ENCODE peak calls at places on chromosomes 7 and 10, in six cellular contexts. One of them, this sample, is unnamed. For H3K4me1, the result is how much of the 10 kb centered on the place peaks cover.

GRCh38 chr10:127755758-127756157 is 18.8 kb downstream of the FOXI2 start:
- DNase-seq in H9: no peak
- DNase-seq in gastrocnemius medialis: no peak
- DNase-seq in heart left ventricle: no peak
- DNase-seq in OCI-LY7: no peak
- DNase-seq in HCT116: no peak
- DNase-seq in this sample: no peak

GRCh38 chr10:75018873-75019272 is 92.6 kb upstream of the SAMD8 start:
- DNase-seq in heart left ventricle: no peak
- DNase-seq in H9: no peak
- DNase-seq in HCT116: no peak
- DNase-seq in gastrocnemius medialis: no peak
- DNase-seq in OCI-LY7: no peak
- DNase-seq in this sample: no peak

GRCh38 chr7:50730459-50731400 is 52.0 kb downstream of the GRB10 start:
- DNase-seq in H9: no peak
- DNase-seq in OCI-LY7: no peak
- DNase-seq in gastrocnemius medialis: no peak
- DNase-seq in HCT116: no peak
- DNase-seq in heart left ventricle: no peak
- DNase-seq in this sample: no peak

GRCh38 chr10:119497243-119497642 is 45.3 kb downstream of the RGS10 start:
- DNase-seq in gastrocnemius medialis: no peak
- DNase-seq in heart left ventricle: no peak
- DNase-seq in HCT116: no peak
- DNase-seq in OCI-LY7: no peak
- DNase-seq in H9: no peak
- DNase-seq in this sample: no peak

GRCh38 chr7:5470721-5471311 is 47.2 kb upstream of the TNRC18 start:
- DNase-seq in H9: no peak
- DNase-seq in heart left ventricle: peak
- DNase-seq in OCI-LY7: no peak
- DNase-seq in HCT116: no peak
- DNase-seq in gastrocnemius medialis: no peak
- DNase-seq in this sample: no peak

GRCh38 chr10:3166496-3167290 is 5.9 kb downstream of the PITRM1 start:
- DNase-seq in gastrocnemius medialis: no peak
- DNase-seq in H9: no peak
- DNase-seq in OCI-LY7: no peak
- DNase-seq in heart left ventricle: no peak
- DNase-seq in HCT116: no peak
- DNase-seq in this sample: no peak

GRCh38 chr7:151438864-151439601 is 908 bp downstream of the CRYGN start:
- DNase-seq in gastrocnemius medialis: no peak
- DNase-seq in H9: no peak
- DNase-seq in HCT116: no peak
- DNase-seq in heart left ventricle: no peak
- DNase-seq in OCI-LY7: no peak
- DNase-seq in this sample: no peak

GRCh38 chr10:128011059-128011979 is 104.4 kb downstream of the PTPRE start:
- DNase-seq in gastrocnemius medialis: peak
- DNase-seq in HCT116: peak
- DNase-seq in H9: peak
- DNase-seq in OCI-LY7: peak
- DNase-seq in heart left ventricle: peak
- DNase-seq in this sample: peak

GRCh38 chr10:97520978-97521761 is 22.4 kb downstream of the UBTD1 start:
- DNase-seq in HCT116: no peak
- DNase-seq in H9: peak
- DNase-seq in heart left ventricle: no peak
- DNase-seq in gastrocnemius medialis: no peak
- DNase-seq in OCI-LY7: no peak
- DNase-seq in this sample: no peak

GRCh38 chr7:91579837-91580236 is 300.7 kb downstream of the MTERF1 start:
- DNase-seq in H9: no peak
- DNase-seq in gastrocnemius medialis: no peak
- DNase-seq in OCI-LY7: no peak
- DNase-seq in heart left ventricle: no peak
- DNase-seq in HCT116: no peak
- DNase-seq in this sample: no peak

GRCh38 chr7:30135551-30136271 is 925 bp downstream of the MTURN start:
- DNase-seq in HCT116: no peak
- DNase-seq in H9: no peak
- DNase-seq in OCI-LY7: peak
- DNase-seq in gastrocnemius medialis: peak
- DNase-seq in heart left ventricle: peak
- DNase-seq in this sample: peak

GRCh38 chr10:126376956-126377355 is 11.3 kb downstream of the ADAM12 start:
- DNase-seq in OCI-LY7: no peak
- DNase-seq in H9: no peak
- DNase-seq in heart left ventricle: no peak
- DNase-seq in gastrocnemius medialis: no peak
- DNase-seq in HCT116: no peak
- DNase-seq in this sample: no peak

GRCh38 chr7:43655584-43655983 is 72.7 kb downstream of the STK17A start:
- DNase-seq in gastrocnemius medialis: no peak
- DNase-seq in heart left ventricle: no peak
- DNase-seq in OCI-LY7: no peak
- DNase-seq in HCT116: no peak
- DNase-seq in H9: no peak
- DNase-seq in this sample: no peak

GRCh38 chr10:3740157-3740871 is 44.7 kb downstream of the KLF6 start:
- DNase-seq in H9: no peak
- DNase-seq in heart left ventricle: no peak
- DNase-seq in HCT116: peak
- DNase-seq in gastrocnemius medialis: no peak
- DNase-seq in OCI-LY7: no peak
- DNase-seq in this sample: no peak

GRCh38 chr7:28804990-28805389 is 153.1 kb downstream of the TRIL start:
- DNase-seq in OCI-LY7: no peak
- DNase-seq in HCT116: no peak
- DNase-seq in H9: no peak
- DNase-seq in heart left ventricle: no peak
- DNase-seq in gastrocnemius medialis: no peak
- DNase-seq in this sample: no peak

GRCh38 chr10:18713077-18713476 is 53.8 kb downstream of the ARL5B start:
- DNase-seq in heart left ventricle: no peak
- DNase-seq in HCT116: no peak
- DNase-seq in gastrocnemius medialis: peak
- DNase-seq in OCI-LY7: no peak
- DNase-seq in H9: no peak
- DNase-seq in this sample: peak

GRCh38 chr7:88401009-88401623 is 94.4 kb upstream of the STEAP4 start:
- DNase-seq in gastrocnemius medialis: no peak
- DNase-seq in HCT116: peak
- DNase-seq in H9: no peak
- DNase-seq in OCI-LY7: peak
- DNase-seq in heart left ventricle: no peak
- DNase-seq in this sample: peak

GRCh38 chr10:79243211-79244067 is 103.8 kb upstream of the PPIF start:
- DNase-seq in heart left ventricle: peak
- DNase-seq in HCT116: no peak
- DNase-seq in OCI-LY7: peak
- DNase-seq in H9: peak
- DNase-seq in gastrocnemius medialis: no peak
- DNase-seq in this sample: peak

GRCh38 chr7:43568529-43568928 is 14.4 kb upstream of the STK17A start:
- DNase-seq in HCT116: no peak
- DNase-seq in gastrocnemius medialis: no peak
- DNase-seq in heart left ventricle: no peak
- DNase-seq in OCI-LY7: no peak
- DNase-seq in H9: no peak
- DNase-seq in this sample: no peak

GRCh38 chr7:29508608-29509007 is 55.0 kb upstream of the PRR15 start:
- DNase-seq in heart left ventricle: peak
- DNase-seq in OCI-LY7: no peak
- DNase-seq in HCT116: no peak
- DNase-seq in gastrocnemius medialis: no peak
- DNase-seq in H9: no peak
- DNase-seq in this sample: no peak

GRCh38 chr7:20268832-20269231 is 51.6 kb upstream of the MACC1 start:
- DNase-seq in HCT116: no peak
- DNase-seq in gastrocnemius medialis: no peak
- DNase-seq in H9: no peak
- DNase-seq in OCI-LY7: no peak
- DNase-seq in heart left ventricle: no peak
- DNase-seq in this sample: no peak

GRCh38 chr7:118259115-118259514 is 34.6 kb downstream of the ANKRD7 start:
- DNase-seq in HCT116: no peak
- DNase-seq in gastrocnemius medialis: no peak
- DNase-seq in OCI-LY7: no peak
- DNase-seq in heart left ventricle: no peak
- DNase-seq in H9: no peak
- DNase-seq in this sample: no peak

GRCh38 chr7:25863727-25864116 is 288.3 kb upstream of the NFE2L3 start:
- DNase-seq in gastrocnemius medialis: no peak
- DNase-seq in heart left ventricle: no peak
- DNase-seq in HCT116: no peak
- DNase-seq in OCI-LY7: no peak
- DNase-seq in H9: no peak
- DNase-seq in this sample: no peak

GRCh38 chr10:88386204-88386877 is 196.8 kb downstream of the RNLS start:
- DNase-seq in H9: no peak
- DNase-seq in OCI-LY7: no peak
- DNase-seq in HCT116: no peak
- DNase-seq in heart left ventricle: no peak
- DNase-seq in gastrocnemius medialis: no peak
- DNase-seq in this sample: peak

GRCh38 chr7:136034132-136034531 is 57.0 kb upstream of the MTPN start:
- DNase-seq in heart left ventricle: no peak
- DNase-seq in HCT116: no peak
- DNase-seq in OCI-LY7: no peak
- DNase-seq in gastrocnemius medialis: no peak
- DNase-seq in H9: no peak
- DNase-seq in this sample: no peak

GRCh38 chr7:101960985-101961708 is 143.7 kb downstream of the CUX1 start:
- DNase-seq in OCI-LY7: no peak
- DNase-seq in H9: no peak
- DNase-seq in heart left ventricle: no peak
- DNase-seq in gastrocnemius medialis: no peak
- DNase-seq in HCT116: no peak
- DNase-seq in this sample: no peak

GRCh38 chr7:4715385-4715770 is 33.3 kb downstream of the FOXK1 start:
- DNase-seq in HCT116: no peak
- DNase-seq in OCI-LY7: no peak
- DNase-seq in gastrocnemius medialis: peak
- DNase-seq in H9: no peak
- DNase-seq in heart left ventricle: peak
- DNase-seq in this sample: no peak

GRCh38 chr10:71270301-71270777 is 48.7 kb upstream of the SLC29A3 start:
- DNase-seq in OCI-LY7: peak
- DNase-seq in gastrocnemius medialis: no peak
- DNase-seq in HCT116: peak
- DNase-seq in H9: peak
- DNase-seq in heart left ventricle: no peak
- DNase-seq in this sample: peak

GRCh38 chr7:135300913-135301765 is 67.5 kb downstream of the STRA8 start:
- DNase-seq in OCI-LY7: no peak
- DNase-seq in HCT116: no peak
- DNase-seq in H9: peak
- DNase-seq in gastrocnemius medialis: no peak
- DNase-seq in heart left ventricle: no peak
- DNase-seq in this sample: no peak

GRCh38 chr7:110210941-110211608 is 879.9 kb upstream of the LRRN3 start:
- DNase-seq in HCT116: no peak
- DNase-seq in H9: no peak
- DNase-seq in OCI-LY7: no peak
- DNase-seq in heart left ventricle: no peak
- DNase-seq in gastrocnemius medialis: no peak
- DNase-seq in this sample: no peak

GRCh38 chr10:101839421-101840063 is 4.1 kb downstream of the KCNIP2 start:
- DNase-seq in OCI-LY7: no peak
- DNase-seq in gastrocnemius medialis: no peak
- DNase-seq in HCT116: peak
- DNase-seq in H9: peak
- DNase-seq in heart left ventricle: peak
- DNase-seq in this sample: peak

GRCh38 chr7:116713918-116714317 is 41.9 kb downstream of the MET start:
- DNase-seq in HCT116: no peak
- DNase-seq in gastrocnemius medialis: no peak
- DNase-seq in H9: no peak
- DNase-seq in OCI-LY7: no peak
- DNase-seq in heart left ventricle: no peak
- DNase-seq in this sample: no peak

GRCh38 chr7:2257651-2258050 is 15.6 kb downstream of the NUDT1 start:
- DNase-seq in HCT116: no peak
- DNase-seq in heart left ventricle: peak
- DNase-seq in H9: no peak
- DNase-seq in OCI-LY7: no peak
- DNase-seq in gastrocnemius medialis: no peak
- DNase-seq in this sample: no peak
- H3K4me1 ChIP-seq in HCT116: under half
- H3K4me1 ChIP-seq in heart left ventricle: under half
- H3K4me1 ChIP-seq in H9: under half
- H3K4me1 ChIP-seq in OCI-LY7: under half
- H3K4me1 ChIP-seq in gastrocnemius medialis: under half
- H3K4me1 ChIP-seq in this sample: under half

GRCh38 chr10:95531994-95532399 is 29.2 kb downstream of the SORBS1 start:
- DNase-seq in OCI-LY7: no peak
- DNase-seq in HCT116: no peak
- DNase-seq in H9: no peak
- DNase-seq in gastrocnemius medialis: no peak
- DNase-seq in heart left ventricle: no peak
- DNase-seq in this sample: no peak
- H3K4me1 ChIP-seq in OCI-LY7: under half
- H3K4me1 ChIP-seq in HCT116: under half
- H3K4me1 ChIP-seq in H9: under half
- H3K4me1 ChIP-seq in gastrocnemius medialis: half or more
- H3K4me1 ChIP-seq in heart left ventricle: under half
- H3K4me1 ChIP-seq in this sample: under half

DNA sequence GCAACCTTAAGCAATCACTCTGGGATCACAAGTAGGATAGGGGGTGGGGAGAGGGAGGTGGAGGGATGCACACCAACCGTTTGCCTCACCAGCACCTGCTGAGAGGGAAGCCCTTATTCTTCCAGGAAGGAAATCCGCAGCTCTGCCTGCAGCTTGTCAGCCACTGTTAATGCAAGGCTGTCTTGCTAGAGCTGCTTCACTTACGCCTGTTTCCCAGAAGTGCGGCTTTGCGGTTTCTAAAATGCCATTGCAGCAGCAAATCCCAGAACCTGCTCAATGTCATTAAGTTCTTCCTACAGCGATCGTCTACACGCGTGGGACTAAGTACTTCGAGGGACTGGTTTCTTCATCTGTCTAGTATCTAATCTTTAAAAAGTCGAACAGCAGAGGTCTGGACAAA is 191.1 kb downstream of the ZMYND11 start:
- DNase-seq in H9: no peak
- DNase-seq in OCI-LY7: no peak
- DNase-seq in HCT116: no peak
- DNase-seq in gastrocnemius medialis: no peak
- DNase-seq in heart left ventricle: no peak
- DNase-seq in this sample: no peak
- H3K4me1 ChIP-seq in H9: under half
- H3K4me1 ChIP-seq in OCI-LY7: half or more
- H3K4me1 ChIP-seq in HCT116: under half
- H3K4me1 ChIP-seq in gastrocnemius medialis: under half
- H3K4me1 ChIP-seq in heart left ventricle: under half
- H3K4me1 ChIP-seq in this sample: under half

GRCh38 chr7:55556031-55556430 is 16.3 kb downstream of the VOPP1 start:
- DNase-seq in HCT116: no peak
- DNase-seq in H9: peak
- DNase-seq in OCI-LY7: peak
- DNase-seq in gastrocnemius medialis: no peak
- DNase-seq in heart left ventricle: no peak
- DNase-seq in this sample: no peak
- H3K4me1 ChIP-seq in HCT116: under half
- H3K4me1 ChIP-seq in H9: under half
- H3K4me1 ChIP-seq in OCI-LY7: half or more
- H3K4me1 ChIP-seq in gastrocnemius medialis: half or more
- H3K4me1 ChIP-seq in heart left ventricle: half or more
- H3K4me1 ChIP-seq in this sample: under half